ENCODE peak calls at places on chromosomes 5 and 9, in four cellular contexts. K, E, R and L are unnamed samples.

GRCh38 chr9:87119328-87119881 is 172.1 kb upstream of the GAS1 start:
- DNase-seq in K (no peak), E (no peak), R (peak), L (no peak)

GRCh38 chr5:77957-78804 is 13.8 kb upstream of the PLEKHG4B start:
- DNase-seq in K (peak), E (no peak), R (peak), L (no peak)

GRCh38 chr9:27835746-27836145 is 262.5 kb upstream of the C9orf72 start:
- DNase-seq in K (no peak), E (no peak), R (no peak), L (no peak)

GRCh38 chr5:31864015-31864414 is 225.1 kb downstream of the PDZD2 start:
- DNase-seq in K (no peak), E (no peak), R (no peak), L (no peak)

GRCh38 chr9:91611582-91611981 is 187.9 kb upstream of the NFIL3 start:
- DNase-seq in K (no peak), E (no peak), R (no peak), L (no peak)

GRCh38 chr5:158943057-158943456 is 156.7 kb downstream of the EBF1 start:
- DNase-seq in K (no peak), E (no peak), R (peak), L (no peak)

GRCh38 chr5:53601570-53601969 is 41.1 kb downstream of the NDUFS4 start:
- DNase-seq in K (no peak), E (no peak), R (peak), L (no peak)

GRCh38 chr5:35046754-35047153 is 995 bp downstream of the AGXT2 start:
- DNase-seq in K (no peak), E (no peak), R (peak), L (no peak)

GRCh38 chr9:115673599-115673998 is 480.0 kb upstream of the PAPPA start:
- DNase-seq in K (no peak), E (no peak), R (no peak), L (no peak)

GRCh38 chr5:6488021-6488420 is 39.4 kb downstream of the UBE2QL1 start:
- DNase-seq in K (no peak), E (no peak), R (no peak), L (no peak)

GRCh38 chr5:53362521-53362941 is 117.9 kb upstream of the FST start:
- DNase-seq in K (no peak), E (no peak), R (peak), L (no peak)

GRCh38 chr9:76463211-76463610 is 4.2 kb downstream of the GCNT1 start:
- DNase-seq in K (no peak), E (no peak), R (no peak), L (no peak)

GRCh38 chr5:57937025-57937424 is 454.4 kb upstream of the ACTBL2 start:
- DNase-seq in K (no peak), E (no peak), R (no peak), L (no peak)

GRCh38 chr5:178312900-178313299 is 80.3 kb upstream of the PHYKPL start:
- DNase-seq in K (no peak), E (no peak), R (no peak), L (no peak)

GRCh38 chr9:38244971-38245370 is 147.5 kb upstream of the ALDH1B1 start:
- DNase-seq in K (no peak), E (no peak), R (no peak), L (no peak)

GRCh38 chr9:137694962-137695875 is 76.4 kb downstream of the EHMT1 start:
- DNase-seq in K (peak), E (peak), R (no peak), L (no peak)

GRCh38 chr5:95520176-95520575 is 34.6 kb downstream of the SKIC3 start:
- DNase-seq in K (no peak), E (no peak), R (no peak), L (no peak)

GRCh38 chr9:4464911-4465513 is 25.3 kb upstream of the SLC1A1 start:
- DNase-seq in K (no peak), E (no peak), R (no peak), L (no peak)

GRCh38 chr5:112049738-112050137 is 292.7 kb upstream of the NREP start:
- DNase-seq in K (no peak), E (no peak), R (no peak), L (no peak)

GRCh38 chr9:72365525-72366256 is 683 bp upstream of the ZFAND5 start:
- DNase-seq in K (peak), E (peak), R (peak), L (peak)

GRCh38 chr5:107640568-107640967 is 30.2 kb downstream of the EFNA5 start:
- DNase-seq in K (no peak), E (no peak), R (no peak), L (no peak)

GRCh38 chr9:120345379-120345778 is 234.6 kb downstream of the CDK5RAP2 start:
- DNase-seq in K (no peak), E (no peak), R (no peak), L (no peak)

GRCh38 chr5:167950126-167950721 is 341.2 kb upstream of the WWC1 start:
- DNase-seq in K (no peak), E (no peak), R (no peak), L (no peak)

GRCh38 chr5:18216016-18216415 is 581.8 kb downstream of the TAF11L14 start:
- DNase-seq in K (no peak), E (no peak), R (no peak), L (no peak)

GRCh38 chr5:163789870-163790269 is 284.5 kb downstream of the MAT2B start:
- DNase-seq in K (no peak), E (no peak), R (peak), L (no peak)

GRCh38 chr5:148290271-148291195 is 21.7 kb upstream of the SPINK7 start:
- DNase-seq in K (no peak), E (peak), R (peak), L (no peak)

GRCh38 chr9:81637276-81637675 is 52.1 kb downstream of the TLE1 start:
- DNase-seq in K (no peak), E (no peak), R (no peak), L (no peak)
- TF ChIP-seq CTCF in K (no peak), E (no peak), R (no peak), L (no peak)

GRCh38 chr5:19401032-19401431 is 587.0 kb downstream of the CDH18 start:
- DNase-seq in K (no peak), E (no peak), R (no peak), L (no peak)
- TF ChIP-seq CTCF in K (no peak), E (no peak), R (no peak), L (no peak)

DNA sequence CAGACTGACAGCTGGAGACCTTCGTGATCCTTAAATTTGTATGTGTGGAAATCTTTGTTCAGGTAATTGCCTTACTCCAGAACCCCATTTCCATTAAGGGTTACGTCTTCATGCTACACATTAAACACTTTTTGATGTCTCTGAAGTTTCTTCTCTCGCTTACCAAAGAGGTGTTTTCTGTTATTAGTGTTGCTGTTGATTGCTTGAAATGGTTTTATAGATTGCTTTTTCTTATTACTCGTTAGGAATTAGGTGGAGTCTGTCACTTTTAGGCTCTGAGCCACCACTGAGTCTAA is 62.3 kb upstream of the PPARGC1B start:
- DNase-seq in K (no peak), E (no peak), R (no peak), L (no peak)
- TF ChIP-seq CTCF in K (peak), E (no peak), R (peak), L (no peak)

GRCh38 chr5:62608529-62609511 is 30.2 kb downstream of the LRRC70 start:
- DNase-seq in K (no peak), E (no peak), R (no peak), L (no peak)
- TF ChIP-seq CTCF in K (no peak), E (no peak), R (no peak), L (no peak)

GRCh38 chr9:107373809-107374208 is 90.7 kb downstream of the RAD23B start:
- DNase-seq in K (no peak), E (no peak), R (no peak), L (no peak)

GRCh38 chr9:107378031-107378430 is 95.0 kb downstream of the RAD23B start:
- DNase-seq in K (no peak), E (no peak), R (no peak), L (no peak)

DNA sequence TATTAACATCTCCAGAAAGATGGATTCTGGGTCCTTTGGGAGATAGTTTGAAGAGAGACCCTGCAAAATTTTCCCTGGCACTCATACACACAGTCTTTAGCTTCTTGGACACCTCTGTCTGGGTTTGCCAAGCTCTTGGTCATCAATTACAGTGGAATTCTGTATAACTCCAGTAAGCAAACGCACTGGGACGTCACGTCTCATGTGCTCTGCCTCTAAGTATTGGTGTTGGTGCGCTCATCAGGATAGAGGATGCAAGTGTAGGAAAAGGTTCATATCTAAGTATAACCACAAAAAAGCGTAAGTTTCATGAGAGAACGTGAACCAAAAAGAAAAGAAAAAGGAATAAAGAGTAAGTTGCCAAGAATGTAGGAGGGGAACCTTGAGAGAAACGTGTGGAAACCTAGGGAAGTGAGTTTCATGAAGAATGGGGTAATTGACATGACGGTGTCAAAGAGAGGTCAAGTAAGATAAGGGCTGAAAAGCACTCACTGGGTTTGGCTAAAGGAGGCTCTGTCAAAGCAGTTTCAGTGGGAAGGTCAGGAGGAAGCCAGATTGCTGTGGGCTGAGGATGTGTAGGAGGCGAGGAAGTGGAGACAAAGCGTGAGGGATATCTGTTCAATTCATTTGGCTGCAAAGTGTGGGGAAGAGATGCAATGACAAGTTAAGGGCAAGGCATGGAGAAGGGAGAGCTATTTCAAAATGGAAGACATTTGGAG is 92.7 kb downstream of the RAD23B start:
- DNase-seq in K (no peak), E (no peak), R (no peak), L (no peak)
- TF ChIP-seq CTCF in K (no peak), E (no peak), R (no peak), L (no peak)

GRCh38 chr9:10479172-10479571 is 133.6 kb downstream of the PTPRD start:
- DNase-seq in K (no peak), E (no peak), R (peak), L (no peak)
- TF ChIP-seq CTCF in K (peak), E (peak), R (peak), L (no peak)

GRCh38 chr5:136686192-136686872 is 321.0 kb upstream of the TRPC7 start:
- DNase-seq in K (peak), E (peak), R (peak), L (no peak)
- TF ChIP-seq CTCF in K (peak), E (no peak), R (no peak), L (no peak)